ENCODE peak calls at places on chromosomes 2 and 18, in ten cellular contexts. T is T-helper 22 cell; N is fibroblast of lung; B is activated CD4-positive, alpha-beta T cell treated with anti-CD3 and anti-CD28 coated beads, Interleukin-2, amount 50 U/mL, for 48 hours; X is DMS 273 treated with DMSO at 0.1 percent for 48 hours; F is stimulated activated CD8-positive, alpha-beta memory T cell treated with anti-CD3 and anti-CD28 coated beads, Interleukin-4, amount 100 ng/mL, for 1 hour; D is left ventricle myocardium superior; U is T-helper 1 cell; L is lung; W is lower lobe of right lung. C is an unnamed sample.

GRCh38 chr2:20592106-20593071 is 58.5 kb downstream of the HS1BP3 start:
- DNase-seq in U (peak), D (no peak), X (no peak), N (no peak), T (no peak), W (peak), F (no peak), L (no peak), B (no peak), C (no peak)

GRCh38 chr2:234403074-234403473 is 93.8 kb downstream of the ARL4C start:
- DNase-seq in L (no peak), F (no peak), T (no peak), U (no peak), W (no peak), D (no peak), X (no peak), B (no peak), N (peak), C (no peak)

GRCh38 chr2:127423880-127424279 is 5.7 kb downstream of the PROC start:
- DNase-seq in X (no peak), N (no peak), D (no peak), F (no peak), W (no peak), B (no peak), U (no peak), T (no peak), L (no peak), C (no peak)

GRCh38 chr2:46717733-46718121 is 197.9 kb downstream of the MCFD2 start:
- DNase-seq in D (no peak), L (no peak), F (no peak), W (no peak), B (no peak), X (peak), N (peak), T (no peak), U (no peak), C (no peak)

GRCh38 chr2:11980809-11981208 is 234.4 kb downstream of the LPIN1 start:
- DNase-seq in L (no peak), T (no peak), F (no peak), B (no peak), D (no peak), W (no peak), X (no peak), U (no peak), N (peak), C (no peak)

GRCh38 chr2:9004338-9005204 is 1.1 kb upstream of the MBOAT2 start:
- DNase-seq in F (no peak), D (no peak), L (no peak), T (no peak), N (peak), W (no peak), U (no peak), B (no peak), X (no peak), C (no peak)

GRCh38 chr18:61892683-61893303 is at the start of gene RNF152:
- DNase-seq in F (no peak), B (peak), T (no peak), D (peak), L (peak), U (peak), N (peak), W (no peak), X (peak), C (peak)

GRCh38 chr2:152466925-152467676 is 132.1 kb downstream of the FMNL2 start:
- DNase-seq in B (no peak), X (no peak), L (peak), W (no peak), T (no peak), N (peak), D (no peak), U (no peak), F (no peak), C (no peak)

GRCh38 chr2:169095631-169096105 is 26.3 kb downstream of the DHRS9 start:
- DNase-seq in W (no peak), D (no peak), F (no peak), L (no peak), U (no peak), N (peak), T (no peak), B (no peak), X (no peak), C (no peak)

C was measured in left ventricle myocardium inferior.